ENCODE peak calls at places on chromosomes 6 and 20, in five cellular contexts. R is Caki2, S is NCI-H2029, Z is fibroblast of mammary gland, X is iris pigment epithelial cell. O is an unnamed sample.
A peak's percentile ranks its signal among the peaks of the same experiment; 100 is the strongest.

GRCh38 chr6:28335040-28335563 is 846 bp downstream of the ZSCAN31 start:
- DNase-seq in S (no peak), X (no peak), R (no peak), Z (no peak), O (no peak)

GRCh38 chr20:6696001-6696400 is 71.5 kb upstream of the BMP2 start:
- DNase-seq in R (no peak), X (no peak), Z (no peak), S (no peak), O (no peak)

GRCh38 chr6:45655630-45656422 is 278.1 kb upstream of the SUPT3H start:
- DNase-seq in X (peak; percentile 97), R (peak; percentile 89), S (no peak), Z (peak; percentile 100), O (peak; percentile 100)

GRCh38 chr6:138372711-138373463 is 4.8 kb upstream of the SMIM28 start:
- DNase-seq in X (peak; percentile 59), R (no peak), S (no peak), Z (peak; percentile 46), O (no peak)

GRCh38 chr20:32453467-32454163 is 95.5 kb downstream of the ASXL1 start:
- DNase-seq in S (no peak), Z (no peak), X (no peak), R (no peak), O (no peak)

GRCh38 chr20:37880726-37881591 is 22.0 kb upstream of the VSTM2L start:
- DNase-seq in S (peak; percentile 29), R (no peak), X (no peak), Z (peak; percentile 34), O (no peak)

GRCh38 chr20:4136078-4136966 is 121.0 kb upstream of the RNF24 start:
- DNase-seq in Z (no peak), R (peak; percentile 69), X (peak; percentile 39), S (no peak), O (no peak)

GRCh38 chr6:161536141-161536735 is 262.4 kb upstream of the AGPAT4 start:
- DNase-seq in S (no peak), X (peak; percentile 8), R (no peak), Z (no peak), O (no peak)

GRCh38 chr6:53171605-53172467 is 23.2 kb upstream of the GCM1 start:
- DNase-seq in Z (peak; percentile 77), R (peak; percentile 72), S (peak; percentile 70), X (peak; percentile 63), O (peak; percentile 79)

GRCh38 chr20:52448513-52448912 is 256.9 kb upstream of the ZFP64 start:
- DNase-seq in Z (no peak), R (no peak), S (no peak), X (peak; percentile 11), O (peak; percentile 29)

O was measured in fibroblast of lung.